ENCODE peak calls at places on chromosomes 5 and 9, in six cellular contexts. One of them, this sample, is unnamed.
A peak's percentile ranks its signal among the peaks of the same experiment; 100 is the strongest.

GRCh38 chr5:122264610-122265009 is 47.4 kb upstream of the SNCAIP start:
- DNase-seq in IMR-90: peak; percentile 8
- DNase-seq in breast epithelium: no peak
- DNase-seq in sigmoid colon: no peak
- DNase-seq in psoas muscle: no peak
- DNase-seq in mucosa of descending colon: no peak
- DNase-seq in this sample: no peak

GRCh38 chr5:62719061-62719730 is 140.6 kb downstream of the LRRC70 start:
- DNase-seq in IMR-90: no peak
- DNase-seq in breast epithelium: no peak
- DNase-seq in sigmoid colon: no peak
- DNase-seq in psoas muscle: no peak
- DNase-seq in mucosa of descending colon: no peak
- DNase-seq in this sample: no peak

GRCh38 chr9:15231788-15232635 is 75.0 kb downstream of the TTC39B start:
- DNase-seq in IMR-90: no peak
- DNase-seq in breast epithelium: no peak
- DNase-seq in sigmoid colon: no peak
- DNase-seq in psoas muscle: no peak
- DNase-seq in mucosa of descending colon: no peak
- DNase-seq in this sample: no peak

GRCh38 chr5:142888469-142889085 is 118.4 kb downstream of the ARHGAP26 start:
- DNase-seq in IMR-90: peak; percentile 73
- DNase-seq in breast epithelium: no peak
- DNase-seq in sigmoid colon: no peak
- DNase-seq in psoas muscle: no peak
- DNase-seq in mucosa of descending colon: no peak
- DNase-seq in this sample: no peak

GRCh38 chr9:91186311-91187101 is 175.2 kb downstream of the AUH start:
- DNase-seq in IMR-90: peak; percentile 63
- DNase-seq in breast epithelium: no peak
- DNase-seq in sigmoid colon: no peak
- DNase-seq in psoas muscle: no peak
- DNase-seq in mucosa of descending colon: peak; percentile 20
- DNase-seq in this sample: no peak

GRCh38 chr9:12817702-12818101 is 42.9 kb downstream of the LURAP1L start:
- DNase-seq in IMR-90: peak; percentile 55
- DNase-seq in breast epithelium: no peak
- DNase-seq in sigmoid colon: peak; percentile 71
- DNase-seq in psoas muscle: no peak
- DNase-seq in mucosa of descending colon: peak; percentile 74
- DNase-seq in this sample: peak; percentile 78

GRCh38 chr9:111621895-111622480 is 9.1 kb upstream of the DNAJC25 start:
- DNase-seq in IMR-90: peak; percentile 64
- DNase-seq in breast epithelium: no peak
- DNase-seq in sigmoid colon: no peak
- DNase-seq in psoas muscle: no peak
- DNase-seq in mucosa of descending colon: no peak
- DNase-seq in this sample: no peak

GRCh38 chr9:77127071-77127470 is 50.3 kb upstream of the VPS13A start:
- DNase-seq in IMR-90: no peak
- DNase-seq in breast epithelium: no peak
- DNase-seq in sigmoid colon: no peak
- DNase-seq in psoas muscle: no peak
- DNase-seq in mucosa of descending colon: no peak
- DNase-seq in this sample: no peak

DNA sequence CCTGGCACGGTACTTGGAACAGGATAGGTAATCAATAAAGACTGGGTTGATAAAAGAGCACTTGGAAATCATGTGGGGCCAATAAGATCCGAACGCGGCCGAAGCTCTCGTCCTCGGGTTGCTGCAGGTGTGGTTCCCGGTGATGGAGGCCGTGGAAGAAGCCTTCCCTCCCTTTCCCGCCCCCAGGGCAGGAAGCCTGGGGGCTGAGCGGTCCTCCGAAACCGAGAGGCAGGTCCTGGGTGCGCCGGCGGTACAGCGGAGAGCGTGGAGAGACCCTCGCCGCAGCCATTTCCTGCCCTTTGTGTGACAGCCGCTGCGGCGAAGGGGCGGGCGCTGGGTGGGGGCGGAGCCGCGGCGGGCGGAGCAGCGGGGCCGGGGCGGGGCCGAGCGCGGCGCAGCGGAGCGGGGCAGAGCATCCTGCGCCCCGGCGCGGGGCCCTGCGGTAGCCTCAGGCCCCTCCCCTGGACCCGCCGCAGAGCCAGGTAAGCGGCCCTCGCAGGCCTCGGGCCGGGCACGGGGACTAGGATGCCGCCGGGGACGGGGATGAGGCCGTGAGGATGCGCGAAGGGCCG is at the start of gene CYFIP2:
- DNase-seq in IMR-90: peak; percentile 4
- DNase-seq in breast epithelium: no peak
- DNase-seq in sigmoid colon: peak; percentile 68
- DNase-seq in psoas muscle: peak; percentile 62
- DNase-seq in mucosa of descending colon: peak; percentile 88
- DNase-seq in this sample: peak; percentile 88
- H3K4me1 ChIP-seq in IMR-90: no peaks in the 10 kb centered on the region
- H3K4me1 ChIP-seq in breast epithelium: no peaks in the 10 kb centered on the region
- H3K4me1 ChIP-seq in sigmoid colon: peaks cover 13% of the 10 kb centered on the region
- H3K4me1 ChIP-seq in psoas muscle: peaks cover 16% of the 10 kb centered on the region
- H3K4me1 ChIP-seq in mucosa of descending colon: peaks cover 13% of the 10 kb centered on the region
- H3K4me1 ChIP-seq in this sample: no peaks in the 10 kb centered on the region

DNA sequence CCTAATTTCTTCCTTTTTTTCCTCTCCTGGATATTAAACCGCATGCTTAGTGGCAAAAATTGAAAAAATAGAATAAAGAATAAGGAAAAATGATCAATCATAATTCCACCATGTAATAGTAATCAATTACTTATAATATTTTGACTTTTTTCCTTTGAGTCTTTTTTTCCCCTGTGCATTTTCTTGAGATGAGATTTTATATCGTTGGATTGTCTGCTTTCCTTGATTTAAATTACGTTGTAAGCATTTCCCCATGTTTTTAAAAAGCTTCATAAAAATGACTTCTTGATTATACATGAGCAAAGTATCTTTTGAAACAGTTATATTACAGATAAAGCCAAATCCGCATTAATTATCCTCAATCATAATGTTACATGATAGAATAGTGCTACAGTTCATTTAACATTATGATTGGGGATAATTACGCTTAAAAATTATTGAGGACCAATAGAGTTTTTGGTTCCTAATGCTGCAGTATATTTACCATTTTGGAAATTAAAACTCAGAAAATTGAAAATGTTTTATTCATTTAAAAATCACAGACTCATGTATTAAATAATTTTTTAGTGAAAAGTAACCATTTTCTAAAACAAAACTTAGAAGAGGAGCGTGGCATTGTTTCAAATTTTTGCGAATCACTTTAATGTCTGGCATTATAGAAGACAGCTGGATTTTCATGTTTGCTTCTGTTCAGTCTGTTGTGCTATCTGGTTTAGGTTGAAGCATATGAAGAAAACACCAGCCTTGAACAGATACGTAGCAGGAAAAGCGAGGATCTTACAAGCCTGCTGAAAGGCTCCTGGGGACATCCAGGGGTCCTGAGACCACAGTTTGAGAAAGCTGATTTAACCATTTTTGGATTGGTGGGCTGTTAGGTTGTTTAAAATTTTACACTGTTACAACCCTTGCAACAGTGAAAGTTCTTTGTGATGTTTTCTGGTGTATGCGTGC is 1.4 kb downstream of the ZFYVE16 start:
- DNase-seq in IMR-90: peak; percentile 19
- DNase-seq in breast epithelium: no peak
- DNase-seq in sigmoid colon: no peak
- DNase-seq in psoas muscle: no peak
- DNase-seq in mucosa of descending colon: no peak
- DNase-seq in this sample: no peak
- H3K4me3 ChIP-seq in IMR-90: peak overlapping the region; percentile 75
- H3K4me3 ChIP-seq in breast epithelium: peak overlapping the region; percentile 83
- H3K4me3 ChIP-seq in sigmoid colon: peak overlapping the region; percentile 65
- H3K4me3 ChIP-seq in psoas muscle: peak overlapping the region; percentile 94
- H3K4me3 ChIP-seq in mucosa of descending colon: no peak overlapping the region
- H3K4me3 ChIP-seq in this sample: peak overlapping the region; percentile 87

DNA sequence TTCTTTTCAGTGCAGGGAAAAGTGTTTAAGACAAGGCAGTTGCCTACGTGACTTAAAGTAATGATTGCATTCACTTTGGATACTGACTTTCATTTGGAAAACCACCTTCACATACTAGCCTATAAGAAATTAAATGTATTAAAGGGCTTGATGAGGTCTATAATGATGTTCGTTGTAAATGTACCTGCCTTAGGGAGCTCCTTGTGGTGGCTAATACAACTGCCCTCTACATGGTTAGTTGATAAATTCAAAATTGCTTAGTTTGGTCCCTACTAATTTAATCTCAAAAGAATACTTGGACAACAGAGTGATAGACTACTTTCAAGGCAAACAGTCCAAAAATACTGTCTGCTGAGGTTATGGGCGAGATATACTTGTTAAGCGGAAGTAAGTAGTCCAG is 3.8 kb downstream of the VLDLR start:
- DNase-seq in IMR-90: no peak
- DNase-seq in breast epithelium: no peak
- DNase-seq in sigmoid colon: no peak
- DNase-seq in psoas muscle: no peak
- DNase-seq in mucosa of descending colon: no peak
- DNase-seq in this sample: no peak
- TF ChIP-seq CTCF in IMR-90: no peak
- TF ChIP-seq CTCF in breast epithelium: no peak
- TF ChIP-seq CTCF in sigmoid colon: no peak
- TF ChIP-seq CTCF in psoas muscle: no peak
- TF ChIP-seq CTCF in mucosa of descending colon: no peak
- TF ChIP-seq CTCF in this sample: no peak

DNA sequence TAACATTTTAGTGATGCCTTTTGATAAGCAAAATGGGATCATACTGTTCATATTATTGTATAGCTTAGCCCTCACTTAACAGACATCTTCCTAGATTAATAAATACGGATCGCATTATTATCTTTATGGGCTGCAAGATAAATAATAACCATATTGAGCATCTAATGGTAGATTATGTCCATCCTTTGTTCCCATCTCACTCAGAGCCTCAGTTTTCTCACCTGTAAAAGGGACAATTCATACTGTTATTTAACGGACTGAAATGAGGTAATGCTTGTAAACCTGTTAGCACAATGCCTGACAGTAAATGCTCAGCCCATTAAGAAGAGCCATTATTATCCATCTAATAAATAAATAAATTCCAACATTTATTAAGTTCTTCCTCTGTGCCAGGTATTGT is 3.0 kb upstream of the RPL26L1 start:
- DNase-seq in IMR-90: no peak
- DNase-seq in breast epithelium: no peak
- DNase-seq in sigmoid colon: no peak
- DNase-seq in psoas muscle: no peak
- DNase-seq in mucosa of descending colon: no peak
- DNase-seq in this sample: no peak
- H3K4me1 ChIP-seq in IMR-90: peaks cover 26% of the 10 kb centered on the region
- H3K4me1 ChIP-seq in breast epithelium: peaks cover 5% of the 10 kb centered on the region
- H3K4me1 ChIP-seq in sigmoid colon: peaks cover 54% of the 10 kb centered on the region
- H3K4me1 ChIP-seq in psoas muscle: peaks cover 6% of the 10 kb centered on the region
- H3K4me1 ChIP-seq in mucosa of descending colon: peaks cover 5% of the 10 kb centered on the region
- H3K4me1 ChIP-seq in this sample: peaks cover 6% of the 10 kb centered on the region